ENCODE peak calls at places on chromosomes 12 and 14, in six cellular contexts. Z, F, R, D, P and G are unnamed samples.
A peak's percentile ranks its signal among the peaks of the same experiment; 100 is the strongest.

GRCh38 chr14:31592619-31593018 is 31.4 kb downstream of the NUBPL start:
- DNase-seq in R (no peak), Z (no peak), D (no peak), P (no peak), F (no peak), G (no peak)

GRCh38 chr12:130766470-130766869 is 50.4 kb upstream of the RIMBP2 start:
- DNase-seq in Z (no peak), P (no peak), F (no peak), D (no peak), R (no peak), G (no peak)

GRCh38 chr14:72736791-72737559 is 156.9 kb downstream of the DPF3 start:
- DNase-seq in P (no peak), D (no peak), R (no peak), F (no peak), Z (no peak), G (no peak)

GRCh38 chr14:77204457-77204796 is 22.8 kb downstream of the TMEM63C start:
- DNase-seq in F (no peak), Z (no peak), P (no peak), D (no peak), R (no peak), G (no peak)

GRCh38 chr14:39342768-39343167 is 89.5 kb downstream of the FBXO33 start:
- DNase-seq in F (no peak), P (no peak), Z (peak; percentile 2), R (no peak), D (no peak), G (no peak)

GRCh38 chr12:120529641-120530314 is 820 bp upstream of the COQ5 start:
- DNase-seq in F (no peak), D (peak; percentile 11), Z (no peak), P (no peak), R (peak; percentile 54), G (no peak)

GRCh38 chr14:105528197-105528858 is 1.9 kb downstream of the TMEM121 start:
- DNase-seq in Z (peak; percentile 74), R (no peak), F (peak; percentile 88), D (peak; percentile 57), P (peak; percentile 86), G (peak; percentile 93)

GRCh38 chr14:62301911-62302310 is 539.7 kb downstream of the SNAPC1 start:
- DNase-seq in D (no peak), F (no peak), R (no peak), Z (no peak), P (no peak), G (no peak)

GRCh38 chr12:113870035-113870434 is 96.1 kb downstream of the RBM19 start:
- DNase-seq in Z (no peak), D (no peak), P (no peak), F (no peak), R (no peak), G (no peak)

GRCh38 chr14:64507376-64508156 is 3.0 kb downstream of the ZBTB1 start:
- DNase-seq in D (no peak), F (no peak), Z (no peak), P (no peak), R (peak; percentile 67), G (no peak)

GRCh38 chr12:87382959-87383591 is 646.1 kb downstream of the C12orf50 start:
- DNase-seq in D (no peak), R (no peak), Z (no peak), F (no peak), P (no peak), G (no peak)

GRCh38 chr14:50000215-50001145 is 107.6 kb downstream of the ARF6 start:
- DNase-seq in F (peak; percentile 83), P (peak; percentile 72), D (no peak), R (peak; percentile 93), Z (peak; percentile 65), G (peak; percentile 82)

GRCh38 chr12:100955139-100955538 is 160.6 kb downstream of the ANO4 start:
- DNase-seq in F (no peak), Z (no peak), P (no peak), D (no peak), R (no peak), G (no peak)

GRCh38 chr12:105948331-105948730 is 190.4 kb downstream of the NUAK1 start:
- DNase-seq in R (peak; percentile 72), F (no peak), Z (no peak), P (no peak), D (no peak), G (no peak)

GRCh38 chr14:53209370-53209769 is 56.2 kb upstream of the DDHD1 start:
- DNase-seq in R (no peak), F (no peak), Z (no peak), D (no peak), P (no peak), G (no peak)

GRCh38 chr12:57138526-57139272 is 8.7 kb downstream of the LRP1-AS start:
- DNase-seq in D (no peak), Z (no peak), R (no peak), F (peak; percentile 94), P (peak; percentile 85), G (peak; percentile 95)

GRCh38 chr12:97659117-97659880 is 196.7 kb downstream of the RMST start:
- DNase-seq in Z (no peak), D (no peak), R (no peak), P (no peak), F (no peak), G (no peak)

GRCh38 chr12:93572712-93573551 is 457 bp downstream of the SOCS2 start:
- DNase-seq in D (peak; percentile 9), F (peak; percentile 67), P (peak; percentile 51), Z (peak; percentile 6), R (no peak), G (peak; percentile 18)

GRCh38 chr14:71245659-71246361 is 338.6 kb downstream of the PCNX1 start:
- DNase-seq in D (no peak), Z (no peak), P (no peak), R (peak; percentile 31), F (no peak), G (no peak)

GRCh38 chr14:22177870-22178269 is 411.2 kb downstream of the DAD1 start:
- DNase-seq in F (no peak), Z (peak; percentile 10), R (no peak), P (no peak), D (no peak), G (no peak)

GRCh38 chr14:64440494-64440893 is 24.8 kb upstream of the AKAP5 start:
- DNase-seq in R (no peak), Z (no peak), F (no peak), P (no peak), D (no peak), G (no peak)

GRCh38 chr12:94874986-94875312 is 128.5 kb downstream of the NDUFA12 start:
- DNase-seq in Z (no peak), D (no peak), F (no peak), R (no peak), P (no peak), G (no peak)

DNA sequence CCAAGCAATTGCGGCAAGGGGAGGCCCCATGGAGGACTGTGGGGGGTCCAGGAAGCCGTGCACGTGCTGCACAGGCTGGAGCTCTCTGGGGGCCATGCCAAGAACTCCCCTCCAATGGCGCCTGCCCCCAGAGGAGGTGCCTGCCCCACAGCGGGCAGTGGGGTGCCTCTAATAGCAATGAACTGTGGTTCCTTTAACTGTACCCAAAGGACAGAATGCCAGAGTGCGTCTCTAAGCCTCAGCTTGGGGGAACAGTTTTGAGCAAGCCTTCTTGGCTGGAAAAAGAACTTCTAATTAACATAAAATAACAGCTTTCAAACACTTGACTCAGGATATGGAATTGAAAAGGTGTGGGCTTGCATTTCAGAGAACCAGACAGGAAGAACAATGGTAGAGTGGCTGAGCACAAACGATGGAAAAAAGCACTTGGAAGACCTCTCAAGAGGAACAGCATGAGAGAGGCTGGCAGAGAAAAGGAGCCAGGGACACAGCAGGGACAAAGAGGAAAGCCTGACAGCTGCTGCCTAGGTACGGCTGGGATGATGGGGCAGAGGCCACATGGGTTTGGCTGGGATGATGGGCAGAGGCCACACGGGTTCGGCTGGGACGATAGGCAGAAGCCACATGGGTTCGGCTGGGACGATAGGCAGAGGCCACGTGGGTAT is 195.6 kb downstream of the TTC7B start:
- DNase-seq in Z (no peak), P (no peak), R (no peak), F (no peak), D (no peak), G (no peak)
- H3K27ac ChIP-seq in Z (no peak overlapping the region), P (no peak overlapping the region), R (no peak overlapping the region), F (no peak overlapping the region), D (no peak overlapping the region), G (no peak overlapping the region)

DNA sequence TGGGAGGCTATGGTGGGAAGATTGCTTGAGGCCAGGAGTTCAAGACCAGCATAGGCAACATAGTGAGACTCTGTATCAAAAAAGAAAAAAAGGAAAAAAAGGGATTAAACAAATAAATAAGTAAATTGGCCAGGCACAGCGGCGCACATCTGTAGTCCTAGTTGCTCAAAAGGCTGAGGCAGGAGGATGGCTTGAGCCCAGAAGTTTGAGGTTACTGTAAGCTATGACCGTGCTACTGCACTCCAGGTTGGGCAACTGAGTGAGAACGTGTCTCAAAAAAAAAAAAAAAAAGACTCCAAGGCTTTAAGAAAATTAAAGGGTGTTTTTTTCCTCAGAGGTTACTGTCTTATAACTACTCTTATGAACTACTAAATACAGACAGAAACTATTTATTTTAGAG is 11.7 kb downstream of the BEST3 start:
- DNase-seq in D (no peak), P (no peak), R (no peak), Z (no peak), F (no peak), G (no peak)
- H3K27ac ChIP-seq in D (no peak overlapping the region), P (no peak overlapping the region), R (no peak overlapping the region), Z (no peak overlapping the region), F (peak overlapping the region; percentile 84), G (no peak overlapping the region)

DNA sequence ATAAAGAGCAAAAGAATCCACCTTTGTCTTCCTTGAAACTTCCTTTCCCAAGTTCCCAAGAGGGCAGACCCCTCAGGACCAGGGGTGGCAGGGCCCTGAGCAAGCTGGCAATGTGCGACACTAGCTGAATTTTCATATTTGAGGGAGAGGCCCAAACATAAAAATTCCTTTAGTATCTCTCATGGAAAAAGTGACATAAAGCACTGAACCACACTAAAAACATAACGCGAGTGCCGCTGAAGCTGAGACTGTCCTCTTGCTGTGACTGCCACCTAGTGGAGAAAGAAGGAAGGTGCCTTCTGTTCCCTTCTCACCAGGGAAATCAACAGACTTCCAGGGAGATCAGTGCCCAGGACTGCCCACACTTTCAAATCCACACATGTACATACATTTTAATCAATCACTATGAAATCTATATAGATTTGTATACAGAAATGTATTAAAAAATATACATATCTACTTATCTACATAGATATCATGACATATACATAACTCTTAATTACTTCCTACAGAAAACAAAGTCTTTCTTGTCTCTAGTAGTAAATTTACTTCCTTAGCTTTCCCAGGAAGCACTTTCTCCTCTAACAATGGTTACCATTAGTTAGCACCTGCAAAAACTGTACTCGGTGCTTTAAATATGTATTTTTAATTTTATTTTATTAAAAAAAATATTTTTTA is 53.8 kb downstream of the SSH1 start:
- DNase-seq in R (peak; percentile 58), P (peak; percentile 61), D (peak; percentile 79), F (no peak), Z (peak; percentile 77), G (peak; percentile 80)
- H3K27ac ChIP-seq in R (no peak overlapping the region), P (peak overlapping the region; percentile 78), D (no peak overlapping the region), F (peak overlapping the region; percentile 91), Z (no peak overlapping the region), G (peak overlapping the region; percentile 96)

GRCh38 chr12:124464830-124465229 is 102.6 kb downstream of the NCOR2 start:
- DNase-seq in P (no peak), F (no peak), R (peak; percentile 71), D (no peak), Z (no peak), G (no peak)

GRCh38 chr12:124469193-124469888 is 98.1 kb downstream of the NCOR2 start:
- DNase-seq in P (no peak), D (no peak), R (no peak), F (no peak), Z (peak; percentile 49), G (peak; percentile 54)

GRCh38 chr12:124465473-124465872 is 101.9 kb downstream of the NCOR2 start:
- DNase-seq in D (no peak), Z (no peak), P (no peak), F (no peak), R (no peak), G (no peak)

GRCh38 chr12:124464062-124464461 is 103.3 kb downstream of the NCOR2 start:
- DNase-seq in Z (no peak), D (no peak), R (no peak), P (no peak), F (no peak), G (peak; percentile 81)

GRCh38 chr12:124466200-124467128 is 100.9 kb downstream of the NCOR2 start:
- DNase-seq in F (peak; percentile 86), P (peak; percentile 74), Z (peak; percentile 87), R (no peak), D (no peak), G (peak; percentile 85)
- H3K27ac ChIP-seq in F (peak overlapping the region; percentile 58), P (peak overlapping the region; percentile 47), Z (peak overlapping the region; percentile 85), R (no peak overlapping the region), D (no peak overlapping the region), G (no peak overlapping the region)